ENCODE peak calls at places on chromosomes 13 and 19, in nine cellular contexts. J is left ventricle myocardium superior; F is WTC11; Q is neural progenitor cell; Z is stimulated activated CD4-positive, alpha-beta T cell treated with anti-CD3 and anti-CD28 coated beads, Interleukin-4, amount 100 ng/mL, for 48 hours; E is posterior vena cava; V is activated naive CD4-positive, alpha-beta T cell treated with anti-CD3 and anti-CD28 coated beads, Interleukin-2, amount 10 ng/mL, durations not matched to agents 7 days and 5 days; R is epithelial cell of esophagus; B is fibroblast of gingiva. W is an unnamed sample.
A peak's percentile ranks its signal among the peaks of the same experiment; 100 is the strongest.

GRCh38 chr13:24203726-24204295 is 43.3 kb downstream of the SPATA13 start:
- DNase-seq in V (peak; percentile 35), Z (no peak), Q (no peak), F (no peak), E (no peak), B (no peak), J (no peak), R (no peak), W (peak; percentile 89)

GRCh38 chr19:49362048-49362925 is at the start of gene TEAD2:
- DNase-seq in V (peak; percentile 31), E (peak; percentile 92), Q (peak; percentile 90), R (peak; percentile 54), Z (no peak), F (peak; percentile 84), J (peak; percentile 89), B (peak; percentile 42), W (no peak)

GRCh38 chr13:25645681-25646080 is 273.9 kb downstream of the ATP8A2 start:
- DNase-seq in V (no peak), Q (no peak), E (no peak), B (no peak), Z (no peak), R (no peak), F (no peak), J (no peak), W (no peak)

GRCh38 chr13:51047434-51048165 is 63.5 kb downstream of the C13orf42 start:
- DNase-seq in B (no peak), E (no peak), J (no peak), V (no peak), Z (no peak), R (no peak), Q (no peak), F (no peak), W (no peak)

GRCh38 chr19:48676887-48677286 is 4.1 kb upstream of the NTN5 start:
- DNase-seq in F (no peak), B (no peak), J (no peak), Z (no peak), R (peak; percentile 92), Q (no peak), V (no peak), E (no peak), W (no peak)

GRCh38 chr19:604355-604754 is 14.7 kb downstream of the HCN2 start:
- DNase-seq in B (no peak), F (no peak), V (peak; percentile 59), E (no peak), Q (no peak), Z (peak; percentile 48), R (no peak), J (no peak), W (no peak)

GRCh38 chr19:16668176-16668575 is 7.2 kb downstream of the TMEM38A start:
- DNase-seq in Q (no peak), Z (no peak), R (no peak), J (no peak), B (no peak), E (no peak), V (no peak), F (no peak), W (no peak)

GRCh38 chr19:5103061-5103701 is 134.3 kb downstream of the KDM4B start:
- DNase-seq in B (peak; percentile 48), J (peak; percentile 78), E (no peak), Q (no peak), R (no peak), F (no peak), Z (no peak), V (no peak), W (no peak)

GRCh38 chr13:50170447-50171037 is 155.3 kb downstream of the KCNRG start:
- DNase-seq in V (no peak), F (no peak), R (peak; percentile 24), E (no peak), Z (no peak), B (no peak), Q (no peak), J (no peak), W (no peak)

GRCh38 chr13:28031220-28031903 is 42.9 kb upstream of the URAD start:
- DNase-seq in J (peak; percentile 50), Q (no peak), E (no peak), Z (no peak), V (no peak), B (no peak), R (no peak), F (no peak), W (no peak)

GRCh38 chr19:15144046-15144646 is 36.9 kb downstream of the SYDE1 start:
- DNase-seq in V (no peak), R (peak; percentile 91), Q (no peak), B (no peak), E (no peak), Z (no peak), J (no peak), F (no peak), W (no peak)

GRCh38 chr19:29538651-29539050 is 12.9 kb downstream of the VSTM2B start:
- DNase-seq in F (no peak), Z (no peak), J (no peak), B (no peak), Q (no peak), V (no peak), E (peak; percentile 47), R (no peak), W (no peak)

GRCh38 chr13:30408319-30409101 is 13.8 kb upstream of the UBE2L5 start:
- DNase-seq in V (peak; percentile 94), B (peak; percentile 88), Q (peak; percentile 96), Z (peak; percentile 92), E (peak; percentile 98), J (peak; percentile 97), R (peak; percentile 92), F (peak; percentile 98), W (peak; percentile 95)

GRCh38 chr19:21604351-21604926 is 99.0 kb downstream of the ZNF429 start:
- DNase-seq in B (no peak), Z (no peak), F (no peak), Q (peak; percentile 7), J (no peak), V (peak; percentile 34), R (peak; percentile 20), E (no peak), W (peak; percentile 18)

GRCh38 chr19:39128511-39129079 is 3.0 kb downstream of the PAK4 start:
- DNase-seq in R (no peak), Q (no peak), B (peak; percentile 66), J (no peak), Z (no peak), E (no peak), F (no peak), V (no peak), W (no peak)

GRCh38 chr19:48681127-48681470 is 8.3 kb upstream of the NTN5 start:
- DNase-seq in B (no peak), Q (no peak), V (no peak), F (no peak), Z (no peak), R (no peak), J (no peak), E (no peak), W (peak; percentile 2)

GRCh38 chr13:111219306-111219705 is 101.1 kb upstream of the TEX29 start:
- DNase-seq in E (no peak), Q (no peak), R (peak; percentile 32), B (peak; percentile 80), V (no peak), Z (no peak), F (no peak), J (peak; percentile 62), W (no peak)

GRCh38 chr19:31539386-31539785 is 190.2 kb upstream of the TSHZ3 start:
- DNase-seq in R (no peak), Z (no peak), B (no peak), E (no peak), V (no peak), J (no peak), F (no peak), Q (no peak), W (no peak)

GRCh38 chr19:57708641-57709354 is at the start of gene ZNF154:
- DNase-seq in R (peak; percentile 55), F (peak; percentile 78), Q (peak; percentile 94), Z (no peak), J (peak; percentile 39), E (peak; percentile 78), B (peak; percentile 56), V (peak; percentile 50), W (no peak)

GRCh38 chr19:53904909-53905308 is 4.2 kb upstream of the CACNG7 start:
- DNase-seq in B (no peak), F (no peak), Z (no peak), E (no peak), Q (no peak), J (no peak), R (peak; percentile 28), V (no peak), W (no peak)

GRCh38 chr19:296476-297225 is 5.4 kb upstream of the PLPP2 start:
- DNase-seq in B (no peak), R (no peak), Q (no peak), F (no peak), J (peak; percentile 16), V (no peak), E (peak; percentile 87), Z (no peak), W (no peak)

W was measured in GF-D8.